ENCODE peak calls at places on chromosome 18, in eight cellular contexts. V is Peyer's patch, X is NB4, D is ovary, G is A549, H is heart left ventricle, Q is breast epithelium, I is sigmoid colon. B is an unnamed sample.

GRCh38 chr18:12098389-12098788 is 4.7 kb downstream of the ANKRD62 start:
- DNase-seq in V (no peak), X (no peak), D (no peak), G (no peak), H (no peak), Q (no peak), I (no peak), B (no peak)

GRCh38 chr18:76429262-76430126 is 65.5 kb downstream of the ZNF516 start:
- DNase-seq in V (no peak), X (no peak), D (no peak), G (peak), H (no peak), Q (no peak), I (peak), B (no peak)

GRCh38 chr18:70181015-70181414 is 24.5 kb downstream of the RTTN start:
- DNase-seq in V (no peak), X (no peak), D (no peak), G (peak), H (no peak), Q (no peak), I (no peak), B (no peak)

GRCh38 chr18:2891526-2892431 is 45.0 kb downstream of the EMILIN2 start:
- DNase-seq in V (no peak), X (no peak), D (no peak), G (no peak), H (no peak), Q (no peak), I (no peak), B (no peak)

GRCh38 chr18:56086786-56087185 is 498.8 kb upstream of the TCF4 start:
- DNase-seq in V (no peak), X (no peak), D (no peak), G (no peak), H (no peak), Q (no peak), I (no peak), B (no peak)

GRCh38 chr18:1559563-1559962 is 654.9 kb downstream of the ADCYAP1 start:
- DNase-seq in V (no peak), X (peak), D (no peak), G (no peak), H (no peak), Q (no peak), I (no peak), B (no peak)

GRCh38 chr18:43665239-43665788 is 388.0 kb upstream of the SYT4 start:
- DNase-seq in V (no peak), X (no peak), D (no peak), G (no peak), H (no peak), Q (no peak), I (no peak), B (no peak)

GRCh38 chr18:68520406-68521075 is 194.4 kb downstream of the TMX3 start:
- DNase-seq in V (no peak), X (no peak), D (no peak), G (no peak), H (no peak), Q (no peak), I (no peak), B (no peak)

GRCh38 chr18:21163647-21164625 is 52.3 kb upstream of the ROCK1 start:
- DNase-seq in V (no peak), X (peak), D (no peak), G (peak), H (no peak), Q (no peak), I (no peak), B (no peak)

GRCh38 chr18:13227910-13228309 is 9.3 kb downstream of the LDLRAD4 start:
- DNase-seq in V (no peak), X (no peak), D (no peak), G (no peak), H (no peak), Q (no peak), I (no peak), B (no peak)

GRCh38 chr18:76212958-76213357 is 282.1 kb downstream of the ZNF516 start:
- DNase-seq in V (no peak), X (peak), D (no peak), G (no peak), H (no peak), Q (no peak), I (no peak), B (no peak)

GRCh38 chr18:39600894-39601293 is 2035.3 kb upstream of the CELF4 start:
- DNase-seq in V (no peak), X (no peak), D (no peak), G (no peak), H (no peak), Q (no peak), I (no peak), B (no peak)

GRCh38 chr18:32271649-32272324 is 81.9 kb downstream of the MEP1B start:
- DNase-seq in V (no peak), X (peak), D (peak), G (peak), H (peak), Q (no peak), I (no peak), B (no peak)

GRCh38 chr18:8705280-8705940 is at the start of gene MTCL1:
- DNase-seq in V (peak), X (peak), D (peak), G (peak), H (peak), Q (no peak), I (peak), B (peak)

GRCh38 chr18:12589419-12589818 is 68.5 kb downstream of the SPIRE1 start:
- DNase-seq in V (no peak), X (no peak), D (no peak), G (no peak), H (no peak), Q (no peak), I (no peak), B (no peak)

GRCh38 chr18:41324934-41325333 is 630.1 kb upstream of the PIK3C3 start:
- DNase-seq in V (no peak), X (no peak), D (no peak), G (no peak), H (no peak), Q (no peak), I (no peak), B (no peak)

GRCh38 chr18:57827646-57828045 is 24.5 kb upstream of the ATP8B1 start:
- DNase-seq in V (no peak), X (no peak), D (no peak), G (no peak), H (no peak), Q (no peak), I (no peak), B (no peak)

GRCh38 chr18:57831597-57832377 is 28.7 kb upstream of the ATP8B1 start:
- DNase-seq in V (no peak), X (no peak), D (no peak), G (no peak), H (no peak), Q (no peak), I (no peak), B (no peak)

DNA sequence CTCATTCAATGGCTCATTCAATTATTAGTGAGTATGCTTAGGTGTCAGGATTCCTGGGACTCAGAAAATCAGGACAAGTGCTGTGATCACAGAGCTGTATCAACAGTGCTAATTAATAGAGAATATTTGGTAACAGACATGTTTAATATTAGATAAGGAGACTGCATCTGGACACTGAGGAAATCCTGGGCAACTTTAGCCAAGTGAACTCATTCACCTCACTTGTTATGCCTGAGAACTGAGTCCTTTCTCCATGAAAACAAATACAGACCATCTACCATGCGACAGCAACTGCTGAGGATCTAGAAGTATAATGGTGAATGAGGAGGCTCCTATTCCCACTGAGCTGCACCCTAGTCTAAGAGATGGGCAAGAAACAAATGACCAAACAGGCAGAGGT is 23.1 kb upstream of the ATP8B1 start:
- DNase-seq in V (no peak), X (no peak), D (no peak), G (no peak), H (no peak), Q (no peak), I (no peak), B (no peak)
- TF ChIP-seq POLR2A in V (no peak), X (no peak), D (no peak), G (no peak), H (no peak), Q (no peak), I (no peak), B (no peak)

GRCh38 chr18:10670856-10671255 is 145.0 kb downstream of the NAPG start:
- DNase-seq in V (no peak), X (no peak), D (no peak), G (no peak), H (no peak), Q (no peak), I (no peak), B (no peak)
- TF ChIP-seq CTCF in V (no peak), X (no peak), D (no peak), G (no peak), H (no peak), Q (no peak), I (no peak), B (no peak)

GRCh38 chr18:24397694-24398365 is at the start of gene OSBPL1A:
- DNase-seq in V (peak), X (peak), D (peak), G (peak), H (peak), Q (peak), I (peak), B (peak)
- TF ChIP-seq POLR2A in V (peak), X (peak), D (no peak), G (peak), H (no peak), Q (peak), I (no peak), B (no peak)

GRCh38 chr18:78196280-78196679 is 783.3 kb upstream of the SALL3 start:
- DNase-seq in V (no peak), X (no peak), D (no peak), G (no peak), H (no peak), Q (no peak), I (no peak), B (no peak)

GRCh38 chr18:78192044-78192443 is 787.6 kb upstream of the SALL3 start:
- DNase-seq in V (no peak), X (no peak), D (peak), G (no peak), H (no peak), Q (no peak), I (no peak), B (no peak)
- TF ChIP-seq CTCF in V (no peak), X (no peak), D (no peak), G (no peak), H (no peak), Q (no peak), I (no peak), B (no peak)

DNA sequence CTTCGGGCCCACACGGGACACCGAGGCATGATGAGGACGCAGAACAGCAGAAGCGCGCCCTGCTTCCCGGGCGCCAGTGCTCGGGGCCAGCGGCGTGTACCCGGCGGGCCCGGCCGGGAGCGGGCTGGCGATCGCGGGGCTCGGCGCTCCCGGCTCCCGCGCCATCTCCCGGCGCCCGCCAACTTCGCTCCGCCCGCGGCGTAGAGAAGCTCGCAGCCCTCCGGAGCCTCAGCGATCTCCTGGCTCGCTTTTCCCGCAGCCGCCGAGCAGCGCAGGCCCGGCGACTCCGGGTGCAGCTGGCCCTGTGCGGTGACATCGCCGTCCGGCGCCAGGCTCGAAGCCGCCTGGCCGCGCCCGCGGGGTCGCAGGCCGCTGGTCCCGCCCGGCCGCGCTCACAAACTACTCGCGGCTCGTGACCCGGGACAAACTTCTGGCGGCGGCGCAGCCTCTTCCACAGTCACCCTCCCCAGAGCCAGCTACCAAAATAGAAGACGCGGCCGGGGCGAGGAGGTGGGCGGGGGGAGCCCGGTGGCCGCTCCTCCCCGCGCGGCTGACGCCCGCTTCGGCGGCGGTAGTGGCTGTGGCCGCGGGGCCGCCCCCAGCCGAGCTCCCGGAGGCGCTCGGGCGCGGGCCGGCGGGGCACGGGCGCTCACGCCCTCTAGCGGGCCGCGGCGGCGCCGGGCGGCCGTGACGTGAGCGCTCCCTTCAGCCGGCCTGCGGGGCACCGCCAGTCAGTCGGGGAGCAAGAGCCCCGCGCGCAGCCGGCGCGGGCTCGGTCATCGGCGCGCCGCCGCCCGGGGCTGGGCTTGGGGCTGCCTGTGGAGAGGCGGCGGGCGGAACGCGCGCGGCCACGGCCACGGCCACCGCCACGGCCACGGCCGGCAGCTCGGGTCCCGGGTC is at the start of gene PTPRM:
- DNase-seq in V (peak), X (peak), D (peak), G (peak), H (peak), Q (peak), I (peak), B (peak)
- TF ChIP-seq POLR2A in V (peak), X (no peak), D (peak), G (peak), H (peak), Q (no peak), I (no peak), B (no peak)

GRCh38 chr18:14976736-14977430 is 228.9 kb downstream of the ANKRD30B start:
- DNase-seq in V (no peak), X (peak), D (no peak), G (no peak), H (no peak), Q (no peak), I (no peak), B (peak)
- TF ChIP-seq CTCF in V (no peak), X (peak), D (no peak), G (no peak), H (no peak), Q (no peak), I (no peak), B (no peak)

GRCh38 chr18:57586243-57587049 is at the start of gene FECH:
- DNase-seq in V (peak), X (peak), D (peak), G (peak), H (peak), Q (peak), I (peak), B (peak)
- TF ChIP-seq POLR2A in V (peak), X (peak), D (peak), G (peak), H (no peak), Q (no peak), I (peak), B (peak)

DNA sequence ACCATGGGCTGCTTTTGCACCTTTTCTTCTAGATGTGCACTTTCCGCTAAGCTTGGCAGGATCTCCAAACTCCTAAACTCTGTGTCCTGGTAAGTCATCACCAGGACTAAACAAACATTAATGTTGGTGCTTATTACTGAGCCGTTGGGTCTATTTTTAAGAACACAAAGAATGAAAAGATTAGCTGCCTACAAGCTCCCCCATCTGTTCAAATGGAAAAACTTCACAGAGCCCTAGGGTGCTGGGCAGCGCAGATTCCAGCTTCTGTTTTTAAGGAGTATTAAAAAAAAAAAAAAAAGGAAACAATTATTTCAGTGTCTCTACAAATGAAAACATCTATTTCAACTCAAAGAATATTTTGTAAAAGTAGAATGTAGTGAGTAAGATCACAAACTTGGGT is 97.8 kb upstream of the AQP4 start:
- DNase-seq in V (no peak), X (peak), D (no peak), G (peak), H (no peak), Q (no peak), I (no peak), B (no peak)
- TF ChIP-seq CTCF in V (no peak), X (peak), D (no peak), G (peak), H (peak), Q (no peak), I (no peak), B (no peak)

B was measured in lower leg skin.